ENCODE peak calls at places on chromosomes 12 and 14, in five cellular contexts. W, F, B, U and I are unnamed samples.

GRCh38 chr14:97315790-97316189 is 518.6 kb downstream of the VRK1 start:
- DNase-seq in W (peak), F (no peak), B (no peak), U (no peak), I (no peak)

GRCh38 chr14:92967346-92967926 is 44.5 kb downstream of the CHGA start:
- DNase-seq in W (no peak), F (no peak), B (no peak), U (no peak), I (peak)

GRCh38 chr14:71478542-71478941 is 453.7 kb upstream of the RGS6 start:
- DNase-seq in W (peak), F (no peak), B (peak), U (peak), I (peak)

GRCh38 chr12:121781751-121782615 is 11.5 kb downstream of the RHOF start:
- DNase-seq in W (peak), F (no peak), B (peak), U (no peak), I (peak)

GRCh38 chr14:89845346-89845745 is 109.2 kb downstream of the EFCAB11 start:
- DNase-seq in W (peak), F (no peak), B (peak), U (no peak), I (peak)

GRCh38 chr12:97561321-97562230 is 99.0 kb downstream of the RMST start:
- DNase-seq in W (peak), F (no peak), B (no peak), U (no peak), I (no peak)

GRCh38 chr14:62776300-62776699 is 269.0 kb downstream of the KCNH5 start:
- DNase-seq in W (no peak), F (no peak), B (no peak), U (no peak), I (no peak)

GRCh38 chr14:101556131-101556530 is 5.2 kb upstream of the DIO3 start:
- DNase-seq in W (no peak), F (no peak), B (no peak), U (no peak), I (no peak)

GRCh38 chr14:67773844-67774377 is 42.5 kb downstream of the ZFYVE26 start:
- DNase-seq in W (peak), F (no peak), B (no peak), U (no peak), I (no peak)

GRCh38 chr12:50598321-50598862 is 93.6 kb downstream of the DIP2B start:
- DNase-seq in W (peak), F (no peak), B (peak), U (no peak), I (peak)

GRCh38 chr14:97359391-97359790 is 562.2 kb downstream of the VRK1 start:
- DNase-seq in W (no peak), F (no peak), B (no peak), U (no peak), I (no peak)

GRCh38 chr14:90427848-90428426 is 31.1 kb downstream of the CALM1 start:
- DNase-seq in W (no peak), F (no peak), B (no peak), U (no peak), I (no peak)

GRCh38 chr14:94103554-94104165 is 6.9 kb upstream of the IFI27 start:
- DNase-seq in W (no peak), F (no peak), B (peak), U (no peak), I (no peak)

GRCh38 chr12:96208346-96208745 is 14.2 kb downstream of the ELK3 start:
- DNase-seq in W (peak), F (no peak), B (peak), U (no peak), I (peak)

GRCh38 chr12:19203539-19204506 is 74.3 kb downstream of the PLEKHA5 start:
- DNase-seq in W (no peak), F (no peak), B (no peak), U (no peak), I (no peak)

GRCh38 chr12:98587084-98587483 is 6.4 kb upstream of the SLC25A3 start:
- DNase-seq in W (no peak), F (no peak), B (no peak), U (no peak), I (no peak)

GRCh38 chr12:104458645-104459555 is 2.2 kb downstream of the CHST11 start:
- DNase-seq in W (peak), F (peak), B (peak), U (peak), I (peak)

GRCh38 chr14:76761849-76762616 is 765 bp downstream of the VASH1 start:
- DNase-seq in W (no peak), F (no peak), B (no peak), U (no peak), I (no peak)

GRCh38 chr12:100716949-100717732 is 77.4 kb upstream of the ANO4 start:
- DNase-seq in W (no peak), F (no peak), B (peak), U (no peak), I (peak)

GRCh38 chr12:6914246-6914947 is at the start of gene ENO2:
- DNase-seq in W (peak), F (peak), B (peak), U (peak), I (peak)

GRCh38 chr14:32350020-32350419 is 20.9 kb downstream of the AKAP6 start:
- DNase-seq in W (no peak), F (no peak), B (no peak), U (no peak), I (no peak)

GRCh38 chr12:6700646-6701051 is at the start of gene PIANP:
- DNase-seq in W (no peak), F (peak), B (peak), U (no peak), I (no peak)

GRCh38 chr12:47851303-47851952 is 31.7 kb upstream of the HDAC7 start:
- DNase-seq in W (no peak), F (no peak), B (no peak), U (no peak), I (no peak)

GRCh38 chr14:100440207-100440631 is 117.1 kb downstream of the SLC25A47 start:
- DNase-seq in W (peak), F (peak), B (peak), U (peak), I (peak)
- TF ChIP-seq CTCF in W (peak), F (peak), B (peak), U (peak), I (peak)

DNA sequence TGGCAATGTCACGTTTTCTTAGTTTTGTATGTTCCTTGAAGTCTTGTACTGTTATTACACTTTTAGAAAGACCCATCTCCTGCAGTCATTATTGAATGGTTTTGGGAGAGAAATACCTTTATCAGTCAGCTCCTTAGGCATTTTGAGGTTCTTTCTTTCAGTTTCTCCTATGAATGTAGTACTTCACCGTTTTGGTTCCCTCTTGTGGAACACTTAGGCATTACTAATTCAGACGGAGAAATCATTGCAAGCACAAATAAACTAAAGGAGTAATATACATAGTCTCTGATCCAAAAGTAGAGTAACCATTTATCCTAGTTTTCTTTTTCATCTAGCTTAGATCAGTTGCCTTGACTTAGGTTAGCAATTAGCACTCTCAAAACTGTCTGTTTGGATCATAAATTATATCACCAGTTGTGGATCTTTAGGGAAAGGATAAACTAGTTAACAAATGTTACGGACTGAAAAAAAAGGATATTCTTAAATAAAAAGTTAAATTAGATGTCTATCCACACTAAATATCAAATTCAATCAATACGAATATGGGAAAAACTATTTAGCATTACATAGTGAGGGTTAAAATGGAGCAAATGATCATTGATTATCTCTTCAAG is 1538.3 kb upstream of the SEL1L start:
- DNase-seq in W (peak), F (no peak), B (peak), U (peak), I (no peak)
- TF ChIP-seq CTCF in W (peak), F (no peak), B (peak), U (peak), I (peak)

DNA sequence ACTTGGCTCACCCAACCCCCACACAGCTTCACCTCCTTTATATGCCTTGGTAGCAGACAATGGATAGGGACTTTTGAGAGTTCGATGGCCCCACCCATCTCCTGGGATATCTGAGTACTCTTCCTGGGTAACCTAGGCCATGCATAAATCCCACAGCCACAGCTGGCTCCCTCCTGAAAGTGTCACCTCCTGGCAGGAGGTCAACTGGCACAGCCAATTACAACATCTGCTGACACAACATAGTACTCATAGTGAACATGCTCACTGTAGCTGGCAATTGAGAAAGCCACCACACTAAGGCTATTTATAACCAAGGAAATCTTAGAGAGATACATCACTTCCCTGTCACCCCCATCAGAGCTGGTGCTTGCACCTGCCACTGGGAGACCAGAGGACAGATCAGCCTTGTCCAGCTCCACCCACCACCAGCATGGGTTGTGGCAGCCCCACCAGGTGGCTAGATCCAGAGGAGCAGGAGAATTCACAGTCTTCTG is 410.0 kb downstream of the SYT1 start:
- DNase-seq in W (no peak), F (no peak), B (no peak), U (peak), I (no peak)
- TF ChIP-seq CTCF in W (no peak), F (no peak), B (no peak), U (no peak), I (no peak)

GRCh38 chr12:112122823-112123690 is 2.3 kb upstream of the TRAFD1 start:
- DNase-seq in W (no peak), F (no peak), B (peak), U (peak), I (peak)

GRCh38 chr12:112126000-112126431 is 656 bp downstream of the TRAFD1 start:
- DNase-seq in W (no peak), F (no peak), B (no peak), U (no peak), I (no peak)

GRCh38 chr12:112124918-112125249 is 476 bp upstream of the TRAFD1 start:
- DNase-seq in W (no peak), F (no peak), B (no peak), U (no peak), I (no peak)

GRCh38 chr12:112126916-112127315 is 1.6 kb downstream of the TRAFD1 start:
- DNase-seq in W (no peak), F (no peak), B (no peak), U (no peak), I (no peak)

DNA sequence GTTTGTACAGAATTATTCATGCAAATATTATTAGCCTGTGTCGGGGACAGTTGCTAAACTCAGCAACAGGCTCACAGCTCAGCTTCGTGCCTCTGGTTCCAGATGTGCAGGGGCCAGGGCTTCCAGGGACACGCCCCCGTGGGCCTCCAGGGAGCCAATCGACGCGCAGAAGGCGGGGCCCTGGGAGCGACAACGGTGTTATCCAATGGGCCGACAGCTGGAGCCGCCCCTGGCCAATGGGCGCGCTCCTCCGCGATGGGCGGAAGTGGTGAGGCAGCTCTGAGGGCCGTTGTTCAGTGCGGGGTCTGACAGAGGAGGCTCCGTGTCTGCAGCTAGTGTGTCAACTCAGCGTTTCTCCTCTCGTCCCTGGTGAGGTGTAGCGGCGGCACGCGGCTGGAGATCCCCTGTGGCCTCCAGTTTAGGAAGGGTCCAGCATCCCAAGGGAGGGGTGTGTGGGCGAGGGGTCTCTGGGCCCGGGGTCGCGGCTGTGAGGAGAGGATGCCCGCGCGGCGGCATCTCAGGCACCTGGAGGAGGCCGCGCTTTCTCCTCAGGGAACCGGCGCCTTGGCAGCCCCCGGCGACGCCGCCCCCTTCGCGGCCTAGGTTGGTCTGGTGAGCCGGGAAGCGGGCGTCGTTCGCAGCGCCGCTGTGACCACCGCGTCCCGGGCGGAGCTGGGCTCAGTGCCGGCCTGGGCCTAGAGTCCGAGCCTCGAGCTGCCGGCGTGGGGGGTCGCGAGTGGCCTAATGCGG is at the start of gene TRAFD1:
- DNase-seq in W (peak), F (peak), B (peak), U (peak), I (peak)
- TF ChIP-seq CTCF in W (no peak), F (no peak), B (no peak), U (no peak), I (no peak)

DNA sequence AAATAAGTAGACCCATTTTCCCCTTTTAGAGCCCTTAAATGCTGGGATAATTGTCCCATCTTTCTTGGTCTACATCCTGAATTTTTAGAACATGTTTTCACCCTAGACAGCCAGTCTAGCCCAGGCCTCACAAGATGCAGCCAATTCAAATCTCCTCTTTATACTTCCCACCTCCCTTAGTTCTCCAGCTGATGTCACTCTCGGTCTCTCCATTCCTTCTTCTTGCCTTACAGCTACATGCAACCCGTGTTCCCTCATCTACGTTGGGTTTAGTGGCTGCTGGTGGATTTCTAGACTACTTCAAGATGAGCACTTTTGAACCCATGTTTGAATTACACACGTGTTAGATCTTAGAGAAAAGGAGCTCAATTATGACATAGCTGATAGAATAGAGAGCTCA is 132.0 kb downstream of the PPM1H start:
- DNase-seq in W (no peak), F (no peak), B (peak), U (no peak), I (no peak)
- TF ChIP-seq CTCF in W (no peak), F (no peak), B (peak), U (no peak), I (no peak)

GRCh38 chr12:14257734-14258467 is 107.6 kb upstream of the ATF7IP start:
- DNase-seq in W (peak), F (peak), B (peak), U (peak), I (peak)
- TF ChIP-seq CTCF in W (no peak), F (peak), B (peak), U (no peak), I (no peak)

DNA sequence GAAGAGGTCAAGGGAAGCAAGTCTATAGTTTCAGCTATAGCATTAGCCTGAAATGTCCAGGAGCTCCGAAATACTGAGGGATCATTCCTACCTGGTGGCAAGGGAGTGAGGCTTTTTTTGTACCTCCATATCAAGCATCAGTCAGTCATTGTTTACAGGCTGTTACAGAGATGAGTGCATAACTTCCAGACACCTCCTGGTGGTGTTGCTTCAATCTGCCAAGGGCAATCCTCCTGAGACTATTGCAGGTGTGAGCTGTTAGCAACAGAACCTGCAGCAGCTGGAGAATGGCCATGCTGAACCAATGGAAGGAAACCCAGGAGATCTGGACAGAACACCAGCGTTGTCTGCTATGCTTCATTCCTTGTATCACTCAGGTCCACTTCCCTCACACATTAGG is 80.0 kb upstream of the SLC8A3 start:
- DNase-seq in W (peak), F (no peak), B (no peak), U (no peak), I (no peak)
- TF ChIP-seq CTCF in W (no peak), F (no peak), B (no peak), U (no peak), I (no peak)

DNA sequence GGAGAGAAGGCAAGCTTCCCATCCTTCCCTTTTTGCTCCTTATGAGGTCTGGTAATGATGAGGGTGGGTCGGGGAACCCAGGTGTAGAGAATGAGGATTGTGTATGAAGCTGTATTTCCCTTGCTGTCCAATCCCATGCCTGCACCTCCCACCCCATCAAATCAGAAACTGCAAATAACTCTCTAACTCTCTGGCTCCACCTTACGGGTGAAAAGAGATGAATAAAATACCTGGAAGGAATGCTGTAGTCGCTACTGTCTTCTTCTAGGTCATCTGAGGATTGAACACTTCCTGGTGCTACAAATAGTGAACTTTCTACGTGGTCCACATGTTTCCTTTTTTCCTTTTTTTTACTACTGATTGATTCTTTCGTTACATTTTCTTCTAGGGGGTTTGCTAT is 38.9 kb upstream of the DICER1 start:
- DNase-seq in W (no peak), F (no peak), B (peak), U (peak), I (no peak)
- TF ChIP-seq CTCF in W (peak), F (peak), B (peak), U (peak), I (no peak)

DNA sequence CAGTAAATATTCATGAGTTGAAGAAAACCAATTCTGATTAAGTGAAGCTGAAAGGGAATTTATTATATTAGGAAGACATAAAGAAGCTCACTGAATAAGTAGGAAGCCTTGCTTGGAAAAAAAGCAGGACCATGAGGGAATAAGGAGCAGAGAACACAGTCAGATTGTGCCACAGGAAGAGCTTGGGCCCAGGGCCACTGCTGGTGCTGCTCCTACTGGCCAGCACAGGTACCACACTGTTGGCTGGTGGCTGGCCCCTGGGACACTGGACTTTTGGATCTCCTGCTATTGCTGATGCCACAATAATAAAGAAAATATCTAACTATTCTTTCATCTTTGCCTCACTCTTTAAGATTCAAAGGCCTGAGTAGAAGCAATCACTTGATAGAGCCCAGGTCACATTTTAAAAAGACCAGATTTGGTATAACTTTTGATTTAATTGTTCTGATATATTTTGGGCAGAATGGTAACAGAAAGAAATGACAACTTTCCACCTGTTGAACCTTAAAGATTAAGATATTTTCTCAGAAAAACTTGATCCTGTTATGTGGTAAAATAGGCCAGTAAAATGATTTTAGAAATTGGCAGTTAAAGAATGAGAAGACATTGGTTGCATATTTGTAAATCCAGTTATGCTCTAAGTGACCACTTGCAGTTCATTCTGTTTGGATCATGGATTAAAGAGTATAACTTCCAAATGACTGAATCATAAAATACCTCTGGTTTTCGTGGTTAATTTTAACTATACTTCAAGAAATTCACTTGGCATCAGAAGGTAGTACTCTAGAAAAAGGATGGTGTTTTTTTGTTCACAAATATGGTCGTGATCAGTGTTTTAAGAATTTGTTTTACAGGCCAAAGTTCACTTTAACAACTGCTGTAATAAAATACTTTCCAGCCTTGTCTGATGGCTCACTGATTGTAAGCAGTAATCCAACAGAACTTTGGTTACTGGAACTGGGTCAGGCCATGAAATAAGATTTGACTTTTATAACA is 68.3 kb downstream of the DERA start:
- DNase-seq in W (peak), F (no peak), B (peak), U (peak), I (peak)
- TF ChIP-seq CTCF in W (peak), F (no peak), B (peak), U (peak), I (peak)